ENCODE peak calls at places on chromosomes 16 and 17, in seven cellular contexts. Z, B, N, I, D, E and U are unnamed samples.

GRCh38 chr17:48608494-48608834 is 2.4 kb downstream of the HOXB7 start:
- DNase-seq in Z (no peak), E (no peak), B (no peak), D (no peak), I (no peak), N (no peak), U (no peak)

GRCh38 chr16:9971907-9972306 is 210.3 kb downstream of the GRIN2A start:
- DNase-seq in I (no peak), E (no peak), B (no peak), N (no peak), D (no peak), Z (no peak), U (no peak)

GRCh38 chr16:2142942-2143868 is 5.2 kb upstream of the RAB26 start:
- DNase-seq in E (no peak), D (no peak), Z (no peak), I (no peak), N (no peak), B (no peak), U (no peak)

GRCh38 chr17:7656958-7657715 is 6.4 kb downstream of the ATP1B2 start:
- DNase-seq in N (no peak), E (no peak), I (no peak), D (no peak), B (no peak), Z (peak), U (no peak)

GRCh38 chr16:20868890-20869289 is 31.3 kb downstream of the DCUN1D3 start:
- DNase-seq in Z (peak), D (peak), B (peak), N (peak), E (peak), I (no peak), U (no peak)

GRCh38 chr16:12500771-12501170 is 302.9 kb downstream of the CPPED1 start:
- DNase-seq in N (no peak), E (no peak), I (no peak), B (peak), D (no peak), Z (peak), U (no peak)

GRCh38 chr16:51365715-51366114 is 214.6 kb upstream of the SALL1 start:
- DNase-seq in I (no peak), Z (no peak), N (peak), E (no peak), D (no peak), B (no peak), U (no peak)

GRCh38 chr17:19309701-19310100 is 52.8 kb downstream of the B9D1 start:
- DNase-seq in E (no peak), I (no peak), D (no peak), N (no peak), Z (no peak), B (no peak), U (no peak)

GRCh38 chr17:66002807-66003206 is 189.1 kb downstream of the CEP112 start:
- DNase-seq in N (no peak), Z (no peak), E (no peak), B (no peak), D (no peak), I (no peak), U (no peak)

GRCh38 chr17:61238455-61238933 is 161.1 kb upstream of the TBX2 start:
- DNase-seq in N (no peak), B (no peak), Z (no peak), D (no peak), E (no peak), I (no peak), U (no peak)

GRCh38 chr17:62676231-62676943 is 48.9 kb downstream of the MRC2 start:
- DNase-seq in I (no peak), B (no peak), N (no peak), Z (no peak), E (no peak), D (no peak), U (no peak)

DNA sequence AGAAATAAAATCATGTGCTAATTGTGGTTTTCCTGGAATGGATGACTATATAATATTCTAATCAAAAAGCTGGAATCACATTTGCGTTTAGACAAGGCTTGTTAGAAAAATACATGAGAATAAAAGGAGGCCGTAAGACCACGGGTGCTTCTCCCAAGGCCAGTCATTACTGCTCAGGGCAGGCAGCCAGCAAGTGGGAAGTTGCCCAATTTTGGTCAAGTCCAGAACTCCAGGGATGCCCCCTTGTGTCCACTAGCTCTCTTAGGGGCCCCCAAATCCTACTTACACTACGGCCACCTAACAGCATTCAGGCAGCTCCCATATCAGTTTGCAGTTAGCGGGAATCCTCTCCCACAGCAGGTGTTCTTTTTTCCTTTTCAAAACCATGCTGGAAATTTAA is 26.0 kb upstream of the LYRM9 start:
- DNase-seq in B (no peak), Z (no peak), E (no peak), N (peak), D (no peak), I (no peak), U (no peak)
- TF ChIP-seq POLR2A in B (no peak), Z (no peak), E (no peak), N (no peak), D (no peak), I (no peak), U (no peak)

GRCh38 chr17:74862108-74862901 is 2.6 kb upstream of the GRIN2C start:
- DNase-seq in I (peak), E (no peak), N (no peak), D (peak), Z (peak), B (peak), U (no peak)
- TF ChIP-seq POLR2A in I (peak), E (no peak), N (no peak), D (no peak), Z (no peak), B (no peak), U (no peak)

GRCh38 chr17:31595666-31596381 is 204.3 kb downstream of the RAB11FIP4 start:
- DNase-seq in E (no peak), N (peak), B (no peak), D (no peak), Z (no peak), I (no peak), U (no peak)

GRCh38 chr17:31598388-31598760 is 206.9 kb downstream of the RAB11FIP4 start:
- DNase-seq in D (no peak), Z (no peak), B (no peak), N (peak), E (no peak), I (no peak), U (no peak)

GRCh38 chr17:31597646-31598387 is 206.3 kb downstream of the RAB11FIP4 start:
- DNase-seq in Z (no peak), I (no peak), E (no peak), D (no peak), B (no peak), N (peak), U (no peak)

GRCh38 chr17:31595076-31595475 is 203.6 kb downstream of the RAB11FIP4 start:
- DNase-seq in D (no peak), B (no peak), N (no peak), I (no peak), E (no peak), Z (no peak), U (no peak)

DNA sequence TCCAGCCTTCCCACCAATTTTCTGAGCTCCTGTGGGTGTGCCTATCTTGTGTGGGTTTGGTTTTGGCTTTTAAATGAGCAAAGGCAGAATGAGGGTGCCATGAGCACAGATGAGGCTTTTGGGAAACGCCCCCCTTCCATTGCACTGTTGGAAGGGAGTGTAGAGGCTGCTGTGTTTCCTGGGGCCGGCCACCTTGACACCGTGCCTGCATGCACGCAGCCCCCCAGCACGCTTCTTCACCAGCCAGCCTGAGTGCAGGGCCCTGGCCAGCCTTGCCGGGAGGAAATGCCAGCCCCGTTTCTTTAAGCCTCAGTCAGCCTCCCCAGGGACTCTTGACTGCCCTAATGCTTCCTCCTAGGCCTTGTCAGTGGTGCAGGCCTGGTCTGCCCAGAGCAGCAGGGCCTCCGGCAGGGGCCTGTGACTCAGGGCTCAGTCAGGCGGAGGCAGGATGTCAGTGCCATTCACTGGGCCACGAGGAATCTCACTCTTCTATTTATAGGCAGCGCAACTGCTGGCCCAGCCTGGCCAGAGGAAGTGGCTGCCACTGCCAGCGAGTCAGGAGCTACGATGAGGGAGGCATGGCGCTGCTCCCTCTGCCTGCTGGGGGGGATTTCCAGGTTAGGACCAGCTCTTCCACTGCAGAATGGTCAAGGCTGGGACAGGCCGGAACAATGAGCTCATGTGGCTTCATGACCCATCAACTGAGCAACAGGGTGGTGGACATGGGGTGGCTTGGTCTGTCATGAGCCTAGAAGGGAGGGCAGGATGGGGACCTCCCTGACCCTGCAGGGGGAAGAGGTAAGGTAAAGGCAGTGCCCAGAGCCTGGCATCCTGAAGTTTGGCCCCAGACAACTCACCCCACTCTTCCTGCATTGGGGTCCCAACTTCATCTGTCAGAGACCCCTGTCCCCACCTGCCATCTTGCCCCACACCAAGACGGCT is 205.2 kb downstream of the RAB11FIP4 start:
- DNase-seq in Z (peak), E (no peak), D (no peak), N (no peak), B (no peak), I (peak), U (no peak)
- TF ChIP-seq POLR2A in Z (peak), E (no peak), D (no peak), N (no peak), B (no peak), I (no peak), U (no peak)

GRCh38 chr16:58197314-58198012 is 443 bp downstream of the CSNK2A2 start:
- DNase-seq in B (no peak), E (no peak), N (no peak), D (no peak), I (peak), Z (no peak), U (no peak)
- TF ChIP-seq POLR2A in B (no peak), E (no peak), N (no peak), D (no peak), I (no peak), Z (no peak), U (no peak)